ENCODE peak calls at places on chromosomes 5 and 9, in five cellular contexts. T is K562, E is GM12891, G is HepG2, Y is H1. W is an unnamed sample.
A peak's percentile ranks its signal among the peaks of the same experiment; 100 is the strongest.

GRCh38 chr9:106677374-106677773 is 185.6 kb upstream of the ZNF462 start:
- DNase-seq in G (no peak), E (no peak), Y (no peak), T (no peak), W (no peak)

GRCh38 chr9:135525241-135526088 is 4.2 kb downstream of the LCN1 start:
- DNase-seq in G (no peak), T (no peak), Y (no peak), E (no peak), W (no peak)

GRCh38 chr9:113299800-113300292 is 3.3 kb downstream of the RNF183 start:
- DNase-seq in Y (no peak), T (peak; percentile 80), G (no peak), E (no peak), W (no peak)

GRCh38 chr5:179585903-179586511 is 35.7 kb downstream of the RUFY1 start:
- DNase-seq in G (no peak), E (no peak), Y (no peak), T (no peak), W (no peak)

GRCh38 chr9:14863402-14863801 is 46.8 kb downstream of the FREM1 start:
- DNase-seq in G (no peak), Y (no peak), T (no peak), E (no peak), W (no peak)

GRCh38 chr9:614421-614820 is 227.1 kb upstream of the DMRT1 start:
- DNase-seq in G (peak; percentile 65), E (no peak), Y (no peak), T (no peak), W (no peak)

GRCh38 chr5:6188976-6189375 is 189.4 kb downstream of the MED10 start:
- DNase-seq in E (no peak), G (no peak), Y (no peak), T (no peak), W (no peak)

GRCh38 chr9:127568971-127569818 is 42.9 kb upstream of the STXBP1 start:
- DNase-seq in G (peak; percentile 55), Y (no peak), T (peak; percentile 86), E (peak; percentile 92), W (peak; percentile 93)

GRCh38 chr9:2623046-2623865 is 1.7 kb downstream of the VLDLR start:
- DNase-seq in G (peak; percentile 33), T (no peak), Y (no peak), E (peak; percentile 16), W (no peak)

GRCh38 chr5:170200876-170201275 is 31.9 kb upstream of the C5orf58 start:
- DNase-seq in G (no peak), Y (no peak), E (no peak), T (no peak), W (no peak)

GRCh38 chr5:13609504-13609903 is 335.0 kb downstream of the DNAH5 start:
- DNase-seq in Y (no peak), G (no peak), T (no peak), E (no peak), W (no peak)

GRCh38 chr5:171614511-171614910 is 171.1 kb upstream of the SMIM23 start:
- DNase-seq in E (no peak), T (peak; percentile 11), Y (no peak), G (no peak), W (no peak)

GRCh38 chr5:41772785-41773442 is 97.3 kb downstream of the OXCT1 start:
- DNase-seq in T (no peak), G (no peak), E (no peak), Y (no peak), W (no peak)

GRCh38 chr9:135750786-135751185 is 48.8 kb downstream of the KCNT1 start:
- DNase-seq in G (no peak), E (no peak), Y (no peak), T (no peak), W (no peak)

GRCh38 chr5:55250064-55250463 is 16.7 kb upstream of the CCNO start:
- DNase-seq in G (no peak), E (no peak), Y (no peak), T (no peak), W (no peak)

GRCh38 chr9:134320195-134320885 is 5.9 kb upstream of the RXRA start:
- DNase-seq in T (no peak), E (no peak), G (no peak), Y (no peak), W (no peak)

GRCh38 chr9:16344343-16344742 is 526.1 kb downstream of the BNC2 start:
- DNase-seq in Y (no peak), G (no peak), E (no peak), T (no peak), W (no peak)

GRCh38 chr5:53569486-53569885 is 9.0 kb downstream of the NDUFS4 start:
- DNase-seq in G (no peak), E (no peak), T (no peak), Y (no peak), W (no peak)

GRCh38 chr9:19161257-19162025 is 34.1 kb upstream of the PLIN2 start:
- DNase-seq in Y (no peak), E (peak; percentile 18), T (peak; percentile 77), G (peak; percentile 100), W (no peak)

GRCh38 chr5:32021771-32022170 is 152.3 kb downstream of the GOLPH3 start:
- DNase-seq in Y (no peak), E (no peak), G (no peak), T (no peak), W (no peak)

DNA sequence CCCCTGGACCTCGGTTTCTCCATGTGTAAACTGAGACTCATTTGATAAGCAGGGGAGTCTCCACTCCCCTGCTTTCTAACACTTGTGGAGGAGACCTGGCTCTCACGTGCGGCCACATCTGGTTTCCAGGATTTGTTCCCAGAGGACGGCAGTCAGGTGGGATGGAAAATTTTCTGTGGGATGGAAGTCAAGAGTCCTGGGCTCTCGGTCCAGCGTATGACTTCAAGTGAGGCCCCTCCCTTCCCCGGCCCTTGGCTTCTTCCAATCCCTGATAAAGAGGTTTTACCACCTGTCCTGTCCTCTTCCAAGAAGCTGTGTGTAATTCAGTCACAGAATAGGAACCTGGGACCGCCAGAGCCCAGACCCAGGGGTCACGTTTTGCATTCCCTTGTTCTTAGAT is 35.0 kb downstream of the TMOD1 start:
- DNase-seq in T (no peak), G (no peak), Y (no peak), E (no peak), W (no peak)
- TF ChIP-seq TAF1 in T (no peak), G (no peak), Y (no peak), E (no peak), W (no peak)

DNA sequence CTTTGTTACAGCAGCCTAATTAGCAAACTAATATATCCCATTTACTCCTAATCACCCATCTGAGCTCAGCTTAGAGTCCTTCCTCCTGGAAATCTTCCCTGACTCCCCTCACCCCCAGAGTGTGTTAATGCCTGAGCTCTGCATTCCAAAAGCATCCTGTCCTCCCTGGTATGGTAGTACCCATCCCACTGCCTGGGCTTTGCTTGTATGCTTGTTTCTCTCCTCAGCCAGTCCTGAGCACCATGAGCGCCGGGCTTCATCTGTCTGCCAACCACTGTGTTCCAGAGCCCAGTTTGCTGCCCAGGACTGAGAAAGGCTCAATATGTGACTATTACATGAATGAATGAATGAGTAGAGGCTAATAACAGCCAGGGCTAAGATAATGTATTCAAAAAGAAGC is 272.4 kb downstream of the CDK5RAP2 start:
- DNase-seq in T (no peak), Y (no peak), E (no peak), G (no peak), W (no peak)
- TF ChIP-seq POLR2A in T (no peak), Y (no peak), E (no peak), G (no peak), W (no peak)

GRCh38 chr5:61182449-61182848 is 20.2 kb upstream of the SMIM15 start:
- DNase-seq in Y (no peak), T (peak; percentile 21), G (no peak), E (no peak), W (no peak)
- TF ChIP-seq POLR2AphosphoS5 in Y (no peak), T (no peak), G (no peak), E (no peak), W (no peak)

GRCh38 chr5:74112372-74112875 is 486.4 kb downstream of the ARHGEF28 start:
- DNase-seq in T (no peak), G (no peak), Y (no peak), E (no peak), W (no peak)

GRCh38 chr5:74113987-74114386 is 488.0 kb downstream of the ARHGEF28 start:
- DNase-seq in T (no peak), E (no peak), G (no peak), Y (no peak), W (no peak)

GRCh38 chr5:74122175-74122574 is 496.2 kb downstream of the ARHGEF28 start:
- DNase-seq in E (no peak), Y (no peak), T (no peak), G (no peak), W (no peak)

GRCh38 chr5:74120585-74120984 is 494.6 kb downstream of the ARHGEF28 start:
- DNase-seq in G (no peak), T (no peak), E (no peak), Y (no peak), W (no peak)

DNA sequence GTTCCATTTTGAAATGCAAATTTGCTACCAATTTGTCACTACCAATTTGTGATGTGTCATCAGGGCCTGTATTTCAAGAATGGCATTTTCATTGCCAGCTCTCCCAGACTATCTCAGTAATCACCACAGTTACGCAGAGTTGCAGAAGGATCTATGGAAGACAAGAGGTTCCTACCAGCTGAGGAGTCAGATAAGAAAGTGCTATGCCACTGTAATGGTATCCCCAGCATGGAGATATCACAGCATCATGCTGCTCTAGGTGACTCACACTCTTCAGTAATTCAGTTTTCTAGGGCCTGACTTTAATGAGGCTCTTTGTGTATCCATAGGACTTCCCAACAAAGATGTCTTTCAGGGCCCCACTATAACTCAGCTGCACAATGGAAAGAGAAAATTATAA is 490.3 kb downstream of the ARHGEF28 start:
- DNase-seq in G (no peak), T (peak; percentile 9), Y (no peak), E (no peak), W (no peak)
- TF ChIP-seq TAF1 in G (no peak), T (no peak), Y (no peak), E (no peak), W (no peak)

DNA sequence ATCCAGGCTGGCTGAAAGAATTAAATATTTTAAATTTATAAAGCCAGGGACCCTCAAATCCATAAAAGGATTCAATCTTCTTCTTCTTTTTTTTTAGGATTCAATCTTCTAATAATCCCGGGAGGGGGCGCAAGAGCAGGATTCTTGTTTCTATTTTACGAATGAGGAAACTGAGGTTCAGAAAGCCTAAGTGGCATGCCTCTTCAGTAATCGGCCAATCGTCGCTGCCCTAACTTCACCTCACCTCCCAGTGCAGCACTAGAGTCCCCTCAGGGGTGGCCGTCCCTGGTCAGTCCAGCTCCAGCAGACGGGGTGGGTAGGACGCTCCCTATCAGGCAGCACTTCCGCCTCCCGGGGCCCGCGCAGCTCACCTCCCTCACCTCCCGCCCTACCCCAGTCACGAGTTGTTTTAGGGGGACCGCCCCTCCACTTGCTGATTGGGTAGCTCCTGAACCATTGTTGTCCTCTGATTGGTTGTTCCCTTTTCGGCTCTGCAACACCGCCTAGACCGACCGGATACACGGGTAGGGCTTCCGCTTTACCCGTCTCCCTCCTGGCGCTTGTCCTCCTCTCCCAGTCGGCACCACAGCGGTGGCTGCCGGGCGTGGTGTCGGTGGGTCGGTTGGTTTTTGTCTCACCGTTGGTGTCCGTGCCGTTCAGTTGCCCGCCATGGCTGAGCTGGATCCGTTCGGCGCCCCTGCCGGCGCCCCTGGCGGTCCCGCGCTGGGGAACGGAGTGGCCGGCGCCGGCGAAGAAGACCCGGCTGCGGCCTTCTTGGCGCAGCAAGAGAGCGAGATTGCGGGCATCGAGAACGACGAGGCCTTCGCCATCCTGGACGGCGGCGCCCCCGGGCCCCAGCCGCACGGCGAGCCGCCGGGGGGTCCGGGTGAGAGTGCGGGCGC is at the start of gene CLTA:
- DNase-seq in T (peak; percentile 97), G (peak; percentile 99), Y (peak; percentile 92), E (peak; percentile 93), W (peak; percentile 94)
- TF ChIP-seq POLR2A in T (peak; percentile 97), G (peak; percentile 95), Y (peak; percentile 97), E (peak; percentile 99), W (peak; percentile 99)

W was measured in GM12892.